ENCODE peak calls at places on chromosomes 12 and 14, in four cellular contexts. U, Y, M and T are unnamed samples. For H3K27me3, the result is how much of the 10 kb centered on the place peaks cover.

GRCh38 chr14:55449116-55449515 is 8.7 kb upstream of the TBPL2 start:
- DNase-seq in U (no peak), Y (no peak), M (no peak), T (no peak)

GRCh38 chr12:12788675-12789368 is 3.4 kb downstream of the APOLD1 start:
- DNase-seq in U (peak), Y (peak), M (peak), T (no peak)

GRCh38 chr14:102089621-102090343 is 2.9 kb upstream of the HSP90AA1 start:
- DNase-seq in U (no peak), Y (no peak), M (no peak), T (no peak)

GRCh38 chr12:92041742-92042141 is 103.9 kb downstream of the BTG1 start:
- DNase-seq in U (no peak), Y (no peak), M (no peak), T (no peak)

GRCh38 chr14:59261334-59261733 is 72.9 kb downstream of the DAAM1 start:
- DNase-seq in U (no peak), Y (no peak), M (no peak), T (no peak)

GRCh38 chr14:31592619-31593018 is 31.4 kb downstream of the NUBPL start:
- DNase-seq in U (no peak), Y (no peak), M (no peak), T (no peak)

GRCh38 chr14:95117937-95118726 is 39.2 kb downstream of the DICER1 start:
- DNase-seq in U (no peak), Y (no peak), M (no peak), T (no peak)

GRCh38 chr12:77120156-77120555 is 54.8 kb upstream of the E2F7 start:
- DNase-seq in U (no peak), Y (no peak), M (peak), T (no peak)

GRCh38 chr14:68677901-68678300 is 115.0 kb downstream of the ZFP36L1 start:
- DNase-seq in U (no peak), Y (no peak), M (no peak), T (no peak)

GRCh38 chr12:14399871-14400270 is 34.4 kb downstream of the ATF7IP start:
- DNase-seq in U (no peak), Y (no peak), M (no peak), T (no peak)

GRCh38 chr14:60183724-60184596 is 18.8 kb upstream of the DHRS7 start:
- DNase-seq in U (peak), Y (peak), M (peak), T (no peak)

GRCh38 chr14:103033744-103034143 is 23.6 kb downstream of the CDC42BPB start:
- DNase-seq in U (no peak), Y (peak), M (no peak), T (no peak)

GRCh38 chr12:121823101-121823726 is 19.4 kb downstream of the SETD1B start:
- DNase-seq in U (no peak), Y (no peak), M (no peak), T (no peak)

GRCh38 chr12:93441111-93441616 is 583 bp downstream of the UBE2N start:
- DNase-seq in U (peak), Y (peak), M (no peak), T (no peak)

GRCh38 chr12:57590892-57591566 is at the start of gene PIP4K2C:
- DNase-seq in U (peak), Y (peak), M (peak), T (no peak)

GRCh38 chr14:104598461-104599273 is 5.9 kb downstream of the TMEM179 start:
- DNase-seq in U (no peak), Y (no peak), M (no peak), T (no peak)

GRCh38 chr12:112466011-112466422 is 47.3 kb downstream of the PTPN11 start:
- DNase-seq in U (no peak), Y (no peak), M (no peak), T (no peak)

GRCh38 chr14:23173039-23173438 is 10.4 kb downstream of the SLC7A8 start:
- DNase-seq in U (no peak), Y (peak), M (no peak), T (no peak)

GRCh38 chr14:23174266-23174665 is 9.2 kb downstream of the SLC7A8 start:
- DNase-seq in U (no peak), Y (peak), M (no peak), T (no peak)

GRCh38 chr14:23175823-23176222 is 7.6 kb downstream of the SLC7A8 start:
- DNase-seq in U (no peak), Y (no peak), M (no peak), T (no peak)

GRCh38 chr14:23173796-23174195 is 9.7 kb downstream of the SLC7A8 start:
- DNase-seq in U (no peak), Y (peak), M (no peak), T (no peak)

DNA sequence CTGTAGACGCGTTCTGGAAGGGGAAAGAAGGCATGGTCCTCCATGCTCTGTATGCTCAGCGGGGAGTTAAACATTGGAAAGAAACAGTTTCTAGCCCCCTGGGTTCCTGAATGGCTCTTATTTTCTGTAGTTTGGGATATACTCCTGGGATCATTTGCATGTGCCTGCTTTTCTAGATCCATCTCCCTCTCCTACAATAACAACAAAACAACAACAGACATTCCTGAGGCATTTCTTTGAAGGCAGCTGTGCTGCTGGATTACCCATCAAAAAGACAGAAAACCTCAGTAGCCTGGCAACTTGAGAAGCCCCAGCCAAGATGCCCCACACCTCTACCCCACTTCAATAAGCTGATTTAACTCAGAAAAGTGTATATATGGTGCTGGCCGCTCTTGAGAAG is 8.7 kb downstream of the SLC7A8 start:
- DNase-seq in U (no peak), Y (no peak), M (no peak), T (no peak)
- H3K4me3 ChIP-seq in U (no peak), Y (no peak), M (no peak), T (no peak)

DNA sequence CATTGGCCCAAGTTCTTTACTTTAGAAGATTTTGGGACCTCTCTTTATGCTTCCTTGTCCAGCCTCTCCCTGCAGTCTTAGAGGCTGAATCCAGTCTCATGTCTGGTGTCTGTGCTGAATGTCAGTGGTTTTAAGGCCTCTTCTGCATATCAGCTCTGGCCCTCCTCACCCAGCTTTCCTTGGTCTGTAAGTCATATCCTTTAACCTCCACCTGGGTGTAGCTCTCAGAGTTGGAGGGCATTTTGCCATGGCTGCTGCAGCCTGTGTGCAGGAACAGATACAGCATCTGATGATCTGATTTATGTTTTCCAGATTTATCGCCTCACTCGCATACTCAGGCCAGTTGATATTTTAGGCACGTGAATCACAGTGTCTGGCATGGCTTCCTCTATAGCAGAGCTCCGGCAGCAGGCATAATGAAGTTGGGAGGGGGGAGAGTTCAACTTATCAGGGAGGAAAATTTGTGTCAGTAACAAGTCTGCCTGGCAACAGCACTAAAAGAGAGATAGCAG is 335.0 kb downstream of the PCNX1 start:
- DNase-seq in U (no peak), Y (peak), M (no peak), T (no peak)
- H3K27ac ChIP-seq in U (no peak), Y (peak), M (no peak), T (no peak)

GRCh38 chr12:53735556-53735955 is 8.3 kb upstream of the CALCOCO1 start:
- DNase-seq in U (no peak), Y (no peak), M (no peak), T (no peak)

GRCh38 chr12:53737951-53738833 is 10.9 kb upstream of the CALCOCO1 start:
- DNase-seq in U (peak), Y (no peak), M (no peak), T (no peak)

GRCh38 chr12:53737494-53737808 is 10.2 kb upstream of the CALCOCO1 start:
- DNase-seq in U (no peak), Y (no peak), M (no peak), T (no peak)

GRCh38 chr12:53738834-53739284 is 11.6 kb upstream of the CALCOCO1 start:
- DNase-seq in U (no peak), Y (no peak), M (no peak), T (no peak)

GRCh38 chr12:53736602-53737493 is 9.6 kb upstream of the CALCOCO1 start:
- DNase-seq in U (no peak), Y (no peak), M (no peak), T (no peak)
- H3K27me3 ChIP-seq in U (under half), Y (under half), M (under half), T (under half)

GRCh38 chr12:125185311-125185739 is 120.1 kb downstream of the AACS start:
- DNase-seq in U (no peak), Y (no peak), M (no peak), T (no peak)
- H3K4me3 ChIP-seq in U (no peak), Y (no peak), M (no peak), T (peak)

GRCh38 chr12:70466753-70467152 is 100.7 kb downstream of the KCNMB4 start:
- DNase-seq in U (no peak), Y (no peak), M (no peak), T (no peak)

GRCh38 chr12:70469221-70469820 is 103.2 kb downstream of the KCNMB4 start:
- DNase-seq in U (no peak), Y (no peak), M (no peak), T (no peak)

GRCh38 chr12:70467908-70468733 is 102.0 kb downstream of the KCNMB4 start:
- DNase-seq in U (no peak), Y (no peak), M (peak), T (no peak)

GRCh38 chr12:70467476-70467875 is 101.4 kb downstream of the KCNMB4 start:
- DNase-seq in U (no peak), Y (no peak), M (no peak), T (no peak)

GRCh38 chr12:70468741-70469140 is 102.7 kb downstream of the KCNMB4 start:
- DNase-seq in U (no peak), Y (no peak), M (no peak), T (no peak)
- H3K27ac ChIP-seq in U (no peak), Y (no peak), M (peak), T (no peak)